ENCODE peak calls at places on chromosomes 3 and 15, in ten cellular contexts. R, J, S, O, B, W, G, D, X and Y are unnamed samples.

GRCh38 chr3:181712190-181712504 is 422 bp downstream of the SOX2 start:
- DNase-seq in R (no peak), J (no peak), S (peak), O (no peak), B (no peak), W (no peak), G (no peak), D (no peak), X (no peak), Y (no peak)

GRCh38 chr15:33158359-33158758 is 36.2 kb downstream of the FMN1 start:
- DNase-seq in R (no peak), J (no peak), S (no peak), O (no peak), B (no peak), W (no peak), G (no peak), D (no peak), X (no peak), Y (no peak)

GRCh38 chr3:33577173-33577572 is 137.0 kb upstream of the UBP1 start:
- DNase-seq in R (no peak), J (no peak), S (no peak), O (no peak), B (no peak), W (no peak), G (no peak), D (no peak), X (no peak), Y (no peak)

GRCh38 chr3:31974454-31974853 is 6.6 kb downstream of the OSBPL10 start:
- DNase-seq in R (no peak), J (no peak), S (no peak), O (no peak), B (no peak), W (no peak), G (no peak), D (no peak), X (no peak), Y (no peak)

GRCh38 chr3:46693897-46694235 is 387 bp upstream of the ALS2CL start:
- DNase-seq in R (no peak), J (peak), S (no peak), O (no peak), B (no peak), W (no peak), G (no peak), D (no peak), X (peak), Y (no peak)

GRCh38 chr3:150286390-150287147 is 121.5 kb upstream of the TSC22D2 start:
- DNase-seq in R (no peak), J (peak), S (peak), O (no peak), B (no peak), W (no peak), G (peak), D (peak), X (no peak), Y (no peak)

GRCh38 chr3:1609416-1609815 is 489.2 kb upstream of the CNTN4 start:
- DNase-seq in R (no peak), J (no peak), S (no peak), O (no peak), B (no peak), W (no peak), G (no peak), D (no peak), X (no peak), Y (no peak)

GRCh38 chr3:119177321-119177720 is 3.9 kb downstream of the UPK1B start:
- DNase-seq in R (no peak), J (no peak), S (no peak), O (no peak), B (no peak), W (no peak), G (no peak), D (no peak), X (no peak), Y (no peak)

GRCh38 chr15:91706366-91707032 is 147.0 kb upstream of the SLCO3A1 start:
- DNase-seq in R (peak), J (peak), S (peak), O (peak), B (peak), W (peak), G (peak), D (peak), X (peak), Y (peak)

GRCh38 chr3:151593923-151594322 is 133.1 kb upstream of the IGSF10 start:
- DNase-seq in R (no peak), J (no peak), S (no peak), O (no peak), B (no peak), W (no peak), G (no peak), D (no peak), X (no peak), Y (no peak)

GRCh38 chr15:81157939-81158223 is 23.8 kb downstream of the CFAP161 start:
- DNase-seq in R (no peak), J (no peak), S (no peak), O (no peak), B (no peak), W (no peak), G (no peak), D (no peak), X (no peak), Y (no peak)

GRCh38 chr15:32718822-32719716 is 1.3 kb downstream of the GREM1 start:
- DNase-seq in R (peak), J (peak), S (peak), O (no peak), B (no peak), W (peak), G (no peak), D (no peak), X (no peak), Y (no peak)

GRCh38 chr3:185282696-185283373 is 29.0 kb upstream of the EHHADH start:
- DNase-seq in R (peak), J (peak), S (peak), O (peak), B (peak), W (peak), G (peak), D (peak), X (peak), Y (peak)

GRCh38 chr15:38853608-38854007 is 289.0 kb upstream of the RASGRP1 start:
- DNase-seq in R (peak), J (peak), S (peak), O (no peak), B (no peak), W (no peak), G (peak), D (peak), X (no peak), Y (no peak)

GRCh38 chr3:12994357-12994606 is 78.9 kb downstream of the IQSEC1 start:
- DNase-seq in R (no peak), J (peak), S (no peak), O (peak), B (peak), W (peak), G (no peak), D (no peak), X (no peak), Y (no peak)

GRCh38 chr3:12993623-12994356 is 79.4 kb downstream of the IQSEC1 start:
- DNase-seq in R (no peak), J (peak), S (peak), O (peak), B (no peak), W (peak), G (peak), D (peak), X (no peak), Y (no peak)

GRCh38 chr3:12992629-12993021 is 80.6 kb downstream of the IQSEC1 start:
- DNase-seq in R (no peak), J (no peak), S (no peak), O (no peak), B (no peak), W (no peak), G (no peak), D (no peak), X (no peak), Y (no peak)

GRCh38 chr3:12991861-12992281 is 81.4 kb downstream of the IQSEC1 start:
- DNase-seq in R (no peak), J (no peak), S (peak), O (no peak), B (no peak), W (peak), G (no peak), D (no peak), X (no peak), Y (no peak)

GRCh38 chr3:12993022-12993622 is 80.1 kb downstream of the IQSEC1 start:
- DNase-seq in R (peak), J (peak), S (peak), O (peak), B (peak), W (no peak), G (no peak), D (no peak), X (no peak), Y (no peak)
- H3K27ac ChIP-seq in R (peak), J (no peak), S (no peak), O (peak), B (peak), W (peak), G (no peak), D (peak), X (peak), Y (no peak)

DNA sequence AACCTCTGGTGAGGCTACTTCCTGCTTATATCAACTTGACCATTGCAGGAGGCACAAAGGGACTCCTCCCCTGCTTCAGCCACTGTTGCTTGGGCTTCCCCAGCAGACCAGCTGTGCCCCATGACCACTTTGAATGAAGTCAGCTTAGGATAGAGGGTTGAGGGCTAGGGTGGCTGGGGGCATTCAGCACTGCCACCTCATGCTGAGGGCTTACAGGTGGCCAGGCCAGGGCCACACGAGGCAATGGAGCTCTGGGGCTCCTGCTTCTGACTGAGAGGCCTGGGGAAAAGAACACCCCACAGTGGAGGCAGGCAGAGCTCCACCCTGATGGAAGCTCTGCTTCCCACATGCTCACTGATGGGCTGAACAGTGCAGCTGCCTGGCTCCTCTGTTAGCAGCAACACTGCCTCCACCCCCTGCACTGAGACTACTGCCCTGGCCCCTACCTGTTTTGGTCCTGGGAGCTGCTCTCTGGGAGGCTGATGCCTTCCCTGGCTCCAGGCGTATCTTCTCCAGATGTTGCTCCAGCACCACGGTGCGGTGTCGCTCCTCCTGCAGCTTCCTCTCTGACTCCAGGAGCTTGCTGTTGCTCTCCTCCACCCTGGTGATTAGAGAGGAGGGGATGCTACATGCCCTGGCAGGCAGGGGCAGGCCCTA is 10.2 kb upstream of the HHATL start:
- DNase-seq in R (no peak), J (no peak), S (no peak), O (no peak), B (no peak), W (no peak), G (no peak), D (no peak), X (no peak), Y (no peak)
- H3K27ac ChIP-seq in R (no peak), J (no peak), S (no peak), O (no peak), B (no peak), W (no peak), G (no peak), D (no peak), X (no peak), Y (no peak)

GRCh38 chr15:63879211-63879610 is 45.5 kb upstream of the HERC1 start:
- DNase-seq in R (peak), J (peak), S (no peak), O (no peak), B (no peak), W (no peak), G (no peak), D (no peak), X (no peak), Y (no peak)
- H3K27ac ChIP-seq in R (peak), J (no peak), S (peak), O (no peak), B (no peak), W (no peak), G (no peak), D (no peak), X (no peak), Y (no peak)

GRCh38 chr3:16425398-16426057 is 88.0 kb downstream of the RFTN1 start:
- DNase-seq in R (no peak), J (peak), S (peak), O (no peak), B (no peak), W (no peak), G (no peak), D (no peak), X (no peak), Y (no peak)

GRCh38 chr3:16426665-16427064 is 86.8 kb downstream of the RFTN1 start:
- DNase-seq in R (no peak), J (no peak), S (no peak), O (no peak), B (no peak), W (no peak), G (no peak), D (no peak), X (no peak), Y (no peak)

GRCh38 chr3:16430717-16431630 is 82.5 kb downstream of the RFTN1 start:
- DNase-seq in R (no peak), J (no peak), S (no peak), O (no peak), B (no peak), W (no peak), G (no peak), D (no peak), X (no peak), Y (no peak)

GRCh38 chr3:16427309-16427965 is 86.1 kb downstream of the RFTN1 start:
- DNase-seq in R (no peak), J (no peak), S (no peak), O (no peak), B (peak), W (no peak), G (no peak), D (no peak), X (peak), Y (no peak)

GRCh38 chr3:16429086-16429485 is 84.4 kb downstream of the RFTN1 start:
- DNase-seq in R (no peak), J (no peak), S (no peak), O (no peak), B (no peak), W (no peak), G (no peak), D (no peak), X (no peak), Y (no peak)
- H3K27ac ChIP-seq in R (no peak), J (no peak), S (no peak), O (no peak), B (no peak), W (no peak), G (no peak), D (no peak), X (no peak), Y (no peak)

DNA sequence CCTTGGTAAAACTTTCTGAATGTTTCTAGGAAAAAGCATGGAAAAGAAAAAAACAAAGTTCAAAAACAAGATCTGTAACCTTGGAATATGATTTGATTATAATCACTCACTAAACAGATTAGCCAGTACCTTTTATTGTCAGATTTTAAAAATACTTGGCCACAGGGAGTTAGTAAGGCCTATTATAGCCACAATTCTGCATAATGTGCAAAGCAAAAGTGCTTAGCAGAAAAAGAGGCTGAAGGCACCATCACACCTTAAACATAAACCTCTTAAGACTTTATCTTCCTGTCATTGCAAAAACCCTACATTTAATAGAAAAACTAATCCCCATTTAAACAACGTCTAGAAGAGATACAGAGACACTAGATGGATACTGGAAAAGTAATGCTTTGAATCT is 41.8 kb downstream of the CHSY1 start:
- DNase-seq in R (no peak), J (no peak), S (no peak), O (no peak), B (no peak), W (no peak), G (no peak), D (no peak), X (no peak), Y (no peak)
- H3K27ac ChIP-seq in R (no peak), J (no peak), S (no peak), O (peak), B (no peak), W (no peak), G (no peak), D (no peak), X (no peak), Y (no peak)

GRCh38 chr3:4766716-4767499 is 212.3 kb upstream of the BHLHE40 start:
- DNase-seq in R (no peak), J (no peak), S (no peak), O (no peak), B (no peak), W (no peak), G (no peak), D (no peak), X (no peak), Y (no peak)
- H3K27ac ChIP-seq in R (no peak), J (no peak), S (no peak), O (no peak), B (no peak), W (no peak), G (no peak), D (no peak), X (no peak), Y (no peak)

GRCh38 chr15:85503151-85503797 is 122.9 kb downstream of the AKAP13 start:
- DNase-seq in R (no peak), J (no peak), S (no peak), O (no peak), B (no peak), W (no peak), G (no peak), D (no peak), X (no peak), Y (no peak)
- H3K27ac ChIP-seq in R (no peak), J (no peak), S (peak), O (peak), B (no peak), W (no peak), G (no peak), D (no peak), X (peak), Y (no peak)